ENCODE peak calls at places on chromosomes 5 and 9, in ten cellular contexts. One of them, this sample, is unnamed.

GRCh38 chr9:134046894-134047681 is 20.7 kb downstream of the BRD3 start:
- DNase-seq in neuronal stem cell: no peak
- DNase-seq in ascending aorta: no peak
- DNase-seq in activated T-helper 9 cell treated with anti-CD3 and anti-CD28 coated beads, Interleukin-2, amount 50 U/mL, for 16 hours: no peak
- DNase-seq in activated gamma-delta T cell treated with Interleukin-2 at 50 U/mL for 16 hours: no peak
- DNase-seq in fibroblast of the conjunctiva: no peak
- DNase-seq in SK-MEL-5: no peak
- DNase-seq in ureter: no peak
- DNase-seq in endothelial cell of umbilical vein: no peak
- DNase-seq in body of pancreas: no peak
- DNase-seq in this sample: no peak

GRCh38 chr5:395921-396714 is 46.9 kb upstream of the EXOC3 start:
- DNase-seq in neuronal stem cell: no peak
- DNase-seq in ascending aorta: no peak
- DNase-seq in activated T-helper 9 cell treated with anti-CD3 and anti-CD28 coated beads, Interleukin-2, amount 50 U/mL, for 16 hours: no peak
- DNase-seq in activated gamma-delta T cell treated with Interleukin-2 at 50 U/mL for 16 hours: no peak
- DNase-seq in fibroblast of the conjunctiva: no peak
- DNase-seq in SK-MEL-5: no peak
- DNase-seq in ureter: no peak
- DNase-seq in endothelial cell of umbilical vein: no peak
- DNase-seq in body of pancreas: no peak
- DNase-seq in this sample: no peak

GRCh38 chr5:80837679-80838078 is 122.5 kb upstream of the RASGRF2 start:
- DNase-seq in neuronal stem cell: no peak
- DNase-seq in ascending aorta: no peak
- DNase-seq in activated T-helper 9 cell treated with anti-CD3 and anti-CD28 coated beads, Interleukin-2, amount 50 U/mL, for 16 hours: no peak
- DNase-seq in activated gamma-delta T cell treated with Interleukin-2 at 50 U/mL for 16 hours: peak
- DNase-seq in fibroblast of the conjunctiva: no peak
- DNase-seq in SK-MEL-5: no peak
- DNase-seq in ureter: no peak
- DNase-seq in endothelial cell of umbilical vein: no peak
- DNase-seq in body of pancreas: no peak
- DNase-seq in this sample: no peak

GRCh38 chr5:176739461-176740051 is 70.8 kb upstream of the UNC5A start:
- DNase-seq in neuronal stem cell: no peak
- DNase-seq in ascending aorta: peak
- DNase-seq in activated T-helper 9 cell treated with anti-CD3 and anti-CD28 coated beads, Interleukin-2, amount 50 U/mL, for 16 hours: no peak
- DNase-seq in activated gamma-delta T cell treated with Interleukin-2 at 50 U/mL for 16 hours: no peak
- DNase-seq in fibroblast of the conjunctiva: no peak
- DNase-seq in SK-MEL-5: no peak
- DNase-seq in ureter: peak
- DNase-seq in endothelial cell of umbilical vein: no peak
- DNase-seq in body of pancreas: no peak
- DNase-seq in this sample: no peak

GRCh38 chr5:27015758-27016157 is 22.6 kb downstream of the CDH9 start:
- DNase-seq in neuronal stem cell: no peak
- DNase-seq in ascending aorta: no peak
- DNase-seq in activated T-helper 9 cell treated with anti-CD3 and anti-CD28 coated beads, Interleukin-2, amount 50 U/mL, for 16 hours: no peak
- DNase-seq in activated gamma-delta T cell treated with Interleukin-2 at 50 U/mL for 16 hours: no peak
- DNase-seq in fibroblast of the conjunctiva: no peak
- DNase-seq in SK-MEL-5: no peak
- DNase-seq in ureter: no peak
- DNase-seq in endothelial cell of umbilical vein: no peak
- DNase-seq in body of pancreas: no peak
- DNase-seq in this sample: peak

GRCh38 chr9:121838757-121839669 is 187.6 kb downstream of the DAB2IP start:
- DNase-seq in neuronal stem cell: no peak
- DNase-seq in ascending aorta: peak
- DNase-seq in activated T-helper 9 cell treated with anti-CD3 and anti-CD28 coated beads, Interleukin-2, amount 50 U/mL, for 16 hours: no peak
- DNase-seq in activated gamma-delta T cell treated with Interleukin-2 at 50 U/mL for 16 hours: no peak
- DNase-seq in fibroblast of the conjunctiva: no peak
- DNase-seq in SK-MEL-5: no peak
- DNase-seq in ureter: peak
- DNase-seq in endothelial cell of umbilical vein: no peak
- DNase-seq in body of pancreas: no peak
- DNase-seq in this sample: no peak

GRCh38 chr5:142634375-142635018 is 51.4 kb downstream of the FGF1 start:
- DNase-seq in neuronal stem cell: no peak
- DNase-seq in ascending aorta: no peak
- DNase-seq in activated T-helper 9 cell treated with anti-CD3 and anti-CD28 coated beads, Interleukin-2, amount 50 U/mL, for 16 hours: no peak
- DNase-seq in activated gamma-delta T cell treated with Interleukin-2 at 50 U/mL for 16 hours: no peak
- DNase-seq in fibroblast of the conjunctiva: no peak
- DNase-seq in SK-MEL-5: no peak
- DNase-seq in ureter: no peak
- DNase-seq in endothelial cell of umbilical vein: no peak
- DNase-seq in body of pancreas: no peak
- DNase-seq in this sample: no peak

GRCh38 chr9:71886015-71886414 is 25.0 kb downstream of the ABHD17B start:
- DNase-seq in neuronal stem cell: no peak
- DNase-seq in ascending aorta: no peak
- DNase-seq in activated T-helper 9 cell treated with anti-CD3 and anti-CD28 coated beads, Interleukin-2, amount 50 U/mL, for 16 hours: no peak
- DNase-seq in activated gamma-delta T cell treated with Interleukin-2 at 50 U/mL for 16 hours: no peak
- DNase-seq in fibroblast of the conjunctiva: no peak
- DNase-seq in SK-MEL-5: no peak
- DNase-seq in ureter: no peak
- DNase-seq in endothelial cell of umbilical vein: no peak
- DNase-seq in body of pancreas: no peak
- DNase-seq in this sample: no peak

GRCh38 chr9:128275198-128276007 is at the start of gene GOLGA2:
- DNase-seq in neuronal stem cell: peak
- DNase-seq in ascending aorta: peak
- DNase-seq in activated T-helper 9 cell treated with anti-CD3 and anti-CD28 coated beads, Interleukin-2, amount 50 U/mL, for 16 hours: no peak
- DNase-seq in activated gamma-delta T cell treated with Interleukin-2 at 50 U/mL for 16 hours: no peak
- DNase-seq in fibroblast of the conjunctiva: no peak
- DNase-seq in SK-MEL-5: peak
- DNase-seq in ureter: peak
- DNase-seq in endothelial cell of umbilical vein: peak
- DNase-seq in body of pancreas: peak
- DNase-seq in this sample: no peak

GRCh38 chr9:126612813-126613641 is 701 bp upstream of the LMX1B start:
- DNase-seq in neuronal stem cell: no peak
- DNase-seq in ascending aorta: no peak
- DNase-seq in activated T-helper 9 cell treated with anti-CD3 and anti-CD28 coated beads, Interleukin-2, amount 50 U/mL, for 16 hours: no peak
- DNase-seq in activated gamma-delta T cell treated with Interleukin-2 at 50 U/mL for 16 hours: no peak
- DNase-seq in fibroblast of the conjunctiva: no peak
- DNase-seq in SK-MEL-5: no peak
- DNase-seq in ureter: no peak
- DNase-seq in endothelial cell of umbilical vein: no peak
- DNase-seq in body of pancreas: no peak
- DNase-seq in this sample: no peak

GRCh38 chr5:77251921-77252320 is 41.4 kb downstream of the PDE8B start:
- DNase-seq in neuronal stem cell: no peak
- DNase-seq in ascending aorta: no peak
- DNase-seq in activated T-helper 9 cell treated with anti-CD3 and anti-CD28 coated beads, Interleukin-2, amount 50 U/mL, for 16 hours: no peak
- DNase-seq in activated gamma-delta T cell treated with Interleukin-2 at 50 U/mL for 16 hours: no peak
- DNase-seq in fibroblast of the conjunctiva: no peak
- DNase-seq in SK-MEL-5: no peak
- DNase-seq in ureter: no peak
- DNase-seq in endothelial cell of umbilical vein: no peak
- DNase-seq in body of pancreas: no peak
- DNase-seq in this sample: no peak

GRCh38 chr5:1793966-1794895 is 5.4 kb downstream of the MRPL36 start:
- DNase-seq in neuronal stem cell: no peak
- DNase-seq in ascending aorta: no peak
- DNase-seq in activated T-helper 9 cell treated with anti-CD3 and anti-CD28 coated beads, Interleukin-2, amount 50 U/mL, for 16 hours: no peak
- DNase-seq in activated gamma-delta T cell treated with Interleukin-2 at 50 U/mL for 16 hours: no peak
- DNase-seq in fibroblast of the conjunctiva: peak
- DNase-seq in SK-MEL-5: no peak
- DNase-seq in ureter: no peak
- DNase-seq in endothelial cell of umbilical vein: no peak
- DNase-seq in body of pancreas: no peak
- DNase-seq in this sample: no peak

GRCh38 chr5:138029944-138030343 is 2.9 kb downstream of the FAM13B start:
- DNase-seq in neuronal stem cell: no peak
- DNase-seq in ascending aorta: no peak
- DNase-seq in activated T-helper 9 cell treated with anti-CD3 and anti-CD28 coated beads, Interleukin-2, amount 50 U/mL, for 16 hours: no peak
- DNase-seq in activated gamma-delta T cell treated with Interleukin-2 at 50 U/mL for 16 hours: no peak
- DNase-seq in fibroblast of the conjunctiva: no peak
- DNase-seq in SK-MEL-5: no peak
- DNase-seq in ureter: no peak
- DNase-seq in endothelial cell of umbilical vein: no peak
- DNase-seq in body of pancreas: no peak
- DNase-seq in this sample: no peak

GRCh38 chr9:17735859-17736258 is 157.0 kb downstream of the SH3GL2 start:
- DNase-seq in neuronal stem cell: no peak
- DNase-seq in ascending aorta: no peak
- DNase-seq in activated T-helper 9 cell treated with anti-CD3 and anti-CD28 coated beads, Interleukin-2, amount 50 U/mL, for 16 hours: no peak
- DNase-seq in activated gamma-delta T cell treated with Interleukin-2 at 50 U/mL for 16 hours: no peak
- DNase-seq in fibroblast of the conjunctiva: no peak
- DNase-seq in SK-MEL-5: no peak
- DNase-seq in ureter: no peak
- DNase-seq in endothelial cell of umbilical vein: no peak
- DNase-seq in body of pancreas: no peak
- DNase-seq in this sample: no peak

GRCh38 chr5:74660146-74660545 is 19.6 kb upstream of the ENC1 start:
- DNase-seq in neuronal stem cell: no peak
- DNase-seq in ascending aorta: no peak
- DNase-seq in activated T-helper 9 cell treated with anti-CD3 and anti-CD28 coated beads, Interleukin-2, amount 50 U/mL, for 16 hours: no peak
- DNase-seq in activated gamma-delta T cell treated with Interleukin-2 at 50 U/mL for 16 hours: no peak
- DNase-seq in fibroblast of the conjunctiva: no peak
- DNase-seq in SK-MEL-5: no peak
- DNase-seq in ureter: no peak
- DNase-seq in endothelial cell of umbilical vein: no peak
- DNase-seq in body of pancreas: no peak
- DNase-seq in this sample: no peak

GRCh38 chr5:112065818-112066217 is 308.8 kb upstream of the NREP start:
- DNase-seq in neuronal stem cell: no peak
- DNase-seq in ascending aorta: no peak
- DNase-seq in activated T-helper 9 cell treated with anti-CD3 and anti-CD28 coated beads, Interleukin-2, amount 50 U/mL, for 16 hours: no peak
- DNase-seq in activated gamma-delta T cell treated with Interleukin-2 at 50 U/mL for 16 hours: no peak
- DNase-seq in fibroblast of the conjunctiva: no peak
- DNase-seq in SK-MEL-5: no peak
- DNase-seq in ureter: no peak
- DNase-seq in endothelial cell of umbilical vein: no peak
- DNase-seq in body of pancreas: no peak
- DNase-seq in this sample: no peak

GRCh38 chr9:131530546-131530929 is 525 bp downstream of the UCK1 start:
- DNase-seq in neuronal stem cell: peak
- DNase-seq in ascending aorta: peak
- DNase-seq in activated T-helper 9 cell treated with anti-CD3 and anti-CD28 coated beads, Interleukin-2, amount 50 U/mL, for 16 hours: no peak
- DNase-seq in activated gamma-delta T cell treated with Interleukin-2 at 50 U/mL for 16 hours: no peak
- DNase-seq in fibroblast of the conjunctiva: no peak
- DNase-seq in SK-MEL-5: peak
- DNase-seq in ureter: no peak
- DNase-seq in endothelial cell of umbilical vein: peak
- DNase-seq in body of pancreas: peak
- DNase-seq in this sample: no peak

GRCh38 chr5:131541766-131542165 is 93.3 kb downstream of the RAPGEF6 start:
- DNase-seq in neuronal stem cell: no peak
- DNase-seq in ascending aorta: no peak
- DNase-seq in activated T-helper 9 cell treated with anti-CD3 and anti-CD28 coated beads, Interleukin-2, amount 50 U/mL, for 16 hours: no peak
- DNase-seq in activated gamma-delta T cell treated with Interleukin-2 at 50 U/mL for 16 hours: no peak
- DNase-seq in fibroblast of the conjunctiva: no peak
- DNase-seq in SK-MEL-5: no peak
- DNase-seq in ureter: no peak
- DNase-seq in endothelial cell of umbilical vein: peak
- DNase-seq in body of pancreas: no peak
- DNase-seq in this sample: no peak

GRCh38 chr5:106076655-106077054 is 1594.1 kb downstream of the EFNA5 start:
- DNase-seq in neuronal stem cell: no peak
- DNase-seq in ascending aorta: no peak
- DNase-seq in activated T-helper 9 cell treated with anti-CD3 and anti-CD28 coated beads, Interleukin-2, amount 50 U/mL, for 16 hours: no peak
- DNase-seq in activated gamma-delta T cell treated with Interleukin-2 at 50 U/mL for 16 hours: no peak
- DNase-seq in fibroblast of the conjunctiva: no peak
- DNase-seq in SK-MEL-5: no peak
- DNase-seq in ureter: no peak
- DNase-seq in endothelial cell of umbilical vein: no peak
- DNase-seq in body of pancreas: no peak
- DNase-seq in this sample: no peak

GRCh38 chr5:41148448-41148847 is 64.9 kb downstream of the C6 start:
- DNase-seq in neuronal stem cell: no peak
- DNase-seq in ascending aorta: no peak
- DNase-seq in activated T-helper 9 cell treated with anti-CD3 and anti-CD28 coated beads, Interleukin-2, amount 50 U/mL, for 16 hours: no peak
- DNase-seq in activated gamma-delta T cell treated with Interleukin-2 at 50 U/mL for 16 hours: no peak
- DNase-seq in fibroblast of the conjunctiva: no peak
- DNase-seq in SK-MEL-5: no peak
- DNase-seq in ureter: no peak
- DNase-seq in endothelial cell of umbilical vein: no peak
- DNase-seq in body of pancreas: no peak
- DNase-seq in this sample: no peak